ENCODE peak calls at places on chromosome 15, in ten cellular contexts. W is A549, J is GM12878, F is HepG2, K is stomach, B is ovary, D is tibial nerve, Z is H1, S is SK-N-SH, E is esophagus muscularis mucosa. R is an unnamed sample.

GRCh38 chr15:73602992-73603391 is 30.2 kb downstream of the NPTN start:
- DNase-seq in W (no peak), J (no peak), F (no peak), K (no peak), B (no peak), D (no peak), Z (no peak), S (no peak), E (no peak), R (no peak)

GRCh38 chr15:81280696-81281095 is 43.2 kb downstream of the STARD5 start:
- DNase-seq in W (no peak), J (no peak), F (no peak), K (no peak), B (no peak), D (no peak), Z (no peak), S (no peak), E (no peak), R (no peak)

GRCh38 chr15:67296188-67296587 is 41.6 kb downstream of the IQCH start:
- DNase-seq in W (no peak), J (no peak), F (peak; percentile 21), K (no peak), B (no peak), D (no peak), Z (no peak), S (no peak), E (no peak), R (no peak)

GRCh38 chr15:68256675-68257450 is 20.7 kb upstream of the FEM1B start:
- DNase-seq in W (peak; percentile 64), J (no peak), F (peak; percentile 56), K (peak; percentile 79), B (peak; percentile 90), D (peak; percentile 90), Z (peak; percentile 94), S (no peak), E (no peak), R (peak; percentile 95)

GRCh38 chr15:48565560-48566482 is 79.7 kb downstream of the FBN1 start:
- DNase-seq in W (no peak), J (no peak), F (no peak), K (no peak), B (no peak), D (no peak), Z (no peak), S (no peak), E (no peak), R (no peak)

GRCh38 chr15:39546842-39547241 is 34.0 kb upstream of the THBS1 start:
- DNase-seq in W (no peak), J (no peak), F (no peak), K (no peak), B (no peak), D (no peak), Z (no peak), S (no peak), E (no peak), R (no peak)

GRCh38 chr15:83510001-83510400 is 62.9 kb downstream of the SH3GL3 start:
- DNase-seq in W (no peak), J (no peak), F (no peak), K (no peak), B (no peak), D (no peak), Z (no peak), S (no peak), E (no peak), R (no peak)

GRCh38 chr15:31503758-31504461 is 177.3 kb downstream of the KLF13 start:
- DNase-seq in W (no peak), J (no peak), F (no peak), K (no peak), B (no peak), D (no peak), Z (peak; percentile 16), S (no peak), E (peak; percentile 82), R (no peak)

GRCh38 chr15:38254065-38254883 is 1.6 kb downstream of the SPRED1 start:
- DNase-seq in W (peak; percentile 31), J (peak; percentile 39), F (peak; percentile 69), K (peak; percentile 53), B (no peak), D (no peak), Z (no peak), S (peak; percentile 45), E (no peak), R (peak; percentile 68)

GRCh38 chr15:38255690-38256089 is 3.1 kb downstream of the SPRED1 start:
- DNase-seq in W (no peak), J (no peak), F (no peak), K (no peak), B (no peak), D (no peak), Z (no peak), S (no peak), E (no peak), R (no peak)

GRCh38 chr15:38260077-38260476 is 7.4 kb downstream of the SPRED1 start:
- DNase-seq in W (no peak), J (no peak), F (no peak), K (no peak), B (no peak), D (no peak), Z (no peak), S (no peak), E (no peak), R (no peak)

GRCh38 chr15:38259134-38259533 is 6.5 kb downstream of the SPRED1 start:
- DNase-seq in W (no peak), J (no peak), F (no peak), K (no peak), B (no peak), D (no peak), Z (no peak), S (no peak), E (no peak), R (no peak)

DNA sequence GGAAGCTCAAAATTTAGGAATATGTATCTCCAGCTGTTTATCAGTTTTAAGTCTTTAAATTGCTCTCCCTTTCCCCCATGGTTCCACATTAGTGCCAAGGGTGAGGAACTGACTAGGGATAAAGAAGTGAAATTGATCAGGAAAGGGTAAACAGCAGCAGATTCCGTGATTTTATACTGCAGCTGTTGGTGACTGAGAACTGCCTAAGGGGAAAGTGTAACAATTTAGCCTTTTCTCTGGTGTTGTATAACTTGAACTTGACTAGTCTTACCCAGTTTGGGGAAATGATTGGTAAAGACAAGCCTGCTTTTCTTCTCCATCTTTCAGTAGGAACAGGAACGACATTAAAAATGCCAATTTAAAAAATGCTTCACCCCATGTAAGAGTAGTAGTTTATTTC is 5.0 kb downstream of the SPRED1 start:
- DNase-seq in W (no peak), J (no peak), F (no peak), K (no peak), B (no peak), D (no peak), Z (no peak), S (no peak), E (no peak), R (no peak)
- TF ChIP-seq EP300 in W (no peak), J (no peak), F (no peak), K (no peak), B (no peak), D (no peak), Z (no peak), S (no peak), E (no peak), R (no peak)

GRCh38 chr15:85314139-85314538 is 66.3 kb upstream of the AKAP13 start:
- DNase-seq in W (no peak), J (no peak), F (no peak), K (no peak), B (no peak), D (no peak), Z (peak; percentile 19), S (no peak), E (no peak), R (no peak)
- H3K4me1 ChIP-seq in W (peaks cover 33% of the 10 kb centered on the region), J (peaks cover 46% of the 10 kb centered on the region), F (peaks cover 23% of the 10 kb centered on the region), K (peaks cover 20% of the 10 kb centered on the region), B (peaks cover 4% of the 10 kb centered on the region), D (no peaks in the 10 kb centered on the region), Z (peaks cover 5% of the 10 kb centered on the region), S (peaks cover 13% of the 10 kb centered on the region), E (peaks cover 8% of the 10 kb centered on the region), R (peaks cover 15% of the 10 kb centered on the region)

GRCh38 chr15:95622843-95623242 is 707.7 kb upstream of the NR2F2 start:
- DNase-seq in W (no peak), J (no peak), F (no peak), K (no peak), B (no peak), D (no peak), Z (no peak), S (no peak), E (no peak), R (no peak)

GRCh38 chr15:95624100-95624499 is 706.4 kb upstream of the NR2F2 start:
- DNase-seq in W (no peak), J (no peak), F (no peak), K (no peak), B (no peak), D (no peak), Z (no peak), S (no peak), E (no peak), R (no peak)

GRCh38 chr15:95624616-95625361 is 705.7 kb upstream of the NR2F2 start:
- DNase-seq in W (no peak), J (no peak), F (no peak), K (no peak), B (no peak), D (no peak), Z (no peak), S (no peak), E (no peak), R (no peak)

GRCh38 chr15:95616306-95616705 is 714.2 kb upstream of the NR2F2 start:
- DNase-seq in W (no peak), J (no peak), F (no peak), K (no peak), B (no peak), D (no peak), Z (no peak), S (no peak), E (no peak), R (no peak)

DNA sequence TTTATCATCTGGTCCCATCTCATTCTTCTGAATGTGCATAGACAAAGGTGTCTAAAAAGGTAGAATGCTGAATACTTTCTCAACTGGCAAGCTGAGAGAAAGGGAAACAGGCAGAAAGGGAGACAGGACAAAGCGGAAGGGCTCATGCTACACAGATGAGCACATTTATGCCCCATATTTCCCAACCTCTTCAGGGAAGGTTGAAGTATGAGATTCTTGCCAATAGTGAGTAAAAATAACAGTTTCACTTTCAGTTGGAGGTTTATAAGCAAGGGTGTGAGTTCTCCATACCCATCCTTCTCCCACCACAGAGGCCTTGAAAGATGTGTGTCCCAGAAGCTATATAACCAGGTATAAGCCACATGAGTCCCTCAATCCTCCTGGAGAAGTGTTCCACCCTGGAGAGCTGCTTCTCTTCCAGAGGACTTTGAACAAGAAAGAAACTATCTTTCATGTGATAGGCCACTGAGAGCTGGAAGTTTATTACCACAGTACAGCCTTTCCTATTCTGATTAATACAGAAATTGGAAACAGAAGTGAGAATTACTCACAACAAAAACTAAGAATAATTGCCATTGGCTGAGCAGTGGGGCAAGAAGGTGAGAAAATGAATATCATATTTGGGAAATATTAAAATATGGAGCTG is 709.4 kb upstream of the NR2F2 start:
- DNase-seq in W (no peak), J (peak; percentile 35), F (no peak), K (no peak), B (no peak), D (no peak), Z (no peak), S (no peak), E (no peak), R (no peak)
- TF ChIP-seq EP300 in W (no peak), J (no peak), F (no peak), K (no peak), B (no peak), D (peak; percentile 49), Z (no peak), S (no peak), E (no peak), R (no peak)

DNA sequence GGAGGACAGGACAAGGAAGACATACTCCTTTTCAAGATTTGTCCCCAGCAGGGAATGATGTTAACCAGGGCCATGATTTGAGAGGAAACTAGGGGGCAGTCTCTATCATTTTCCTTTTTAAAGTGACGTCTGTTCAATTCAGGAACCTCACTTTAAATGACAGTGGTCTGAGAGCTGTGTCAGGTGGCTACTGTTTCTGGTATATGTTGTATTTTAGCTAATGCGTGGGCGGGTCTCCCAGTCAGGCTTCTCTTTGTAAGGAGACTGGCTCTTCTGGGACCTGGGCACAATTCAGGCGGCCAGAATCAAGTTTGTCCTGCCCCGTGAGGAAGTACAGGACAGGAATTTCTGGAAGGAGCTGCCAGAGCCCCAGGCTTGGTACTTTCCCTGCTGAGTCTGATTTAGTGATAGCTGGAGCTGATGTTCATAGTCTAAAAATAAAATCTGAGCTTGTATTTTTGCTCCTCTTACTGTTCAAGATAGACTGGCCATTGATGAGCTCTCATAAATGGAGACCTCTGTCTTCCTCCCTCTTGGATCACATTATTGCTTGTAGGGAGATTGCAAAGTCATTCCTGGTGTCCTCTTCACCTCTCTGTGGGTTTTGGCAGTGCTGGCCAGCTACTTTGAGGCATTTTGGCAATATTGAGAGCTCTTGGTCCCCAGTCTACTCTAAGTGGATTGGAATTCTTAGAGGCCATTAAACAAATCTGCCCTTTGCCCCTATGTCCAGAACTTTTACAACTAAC is 25.6 kb downstream of the SQOR start:
- DNase-seq in W (no peak), J (no peak), F (no peak), K (peak; percentile 45), B (no peak), D (no peak), Z (no peak), S (no peak), E (no peak), R (peak; percentile 72)
- H3K4me1 ChIP-seq in W (no peaks in the 10 kb centered on the region), J (no peaks in the 10 kb centered on the region), F (peaks cover 17% of the 10 kb centered on the region), K (peaks cover 61% of the 10 kb centered on the region), B (peaks cover 2% of the 10 kb centered on the region), D (peaks cover 23% of the 10 kb centered on the region), Z (no peaks in the 10 kb centered on the region), S (no peaks in the 10 kb centered on the region), E (peaks cover 38% of the 10 kb centered on the region), R (peaks cover 41% of the 10 kb centered on the region)